ENCODE peak calls at places on chromosomes 13 and 19, in seven cellular contexts. Y is lung, H is anterior cingulate cortex, M is NCI-H774, L is PC-9, S is NCI-H2029, O is HCT116. B is an unnamed sample.

GRCh38 chr13:19845758-19846157 is 17.7 kb downstream of the ZMYM5 start:
- DNase-seq in O (peak), M (no peak), H (no peak), L (peak), S (no peak), Y (no peak), B (no peak)

GRCh38 chr19:4063369-4064072 is 3.2 kb downstream of the ZBTB7A start:
- DNase-seq in O (no peak), S (no peak), M (no peak), Y (no peak), H (no peak), L (no peak), B (no peak)

GRCh38 chr13:60572003-60572792 is 175.2 kb downstream of the TDRD3 start:
- DNase-seq in L (peak), O (no peak), M (no peak), S (no peak), H (no peak), Y (no peak), B (no peak)

GRCh38 chr13:99416411-99417121 is 84.7 kb upstream of the TM9SF2 start:
- DNase-seq in Y (no peak), H (no peak), M (no peak), S (no peak), L (no peak), O (no peak), B (no peak)

GRCh38 chr13:72530471-72530870 is 197.0 kb downstream of the MZT1 start:
- DNase-seq in L (no peak), O (no peak), M (no peak), Y (no peak), S (no peak), H (no peak), B (no peak)

GRCh38 chr13:48232420-48233096 is 448 bp upstream of the ITM2B start:
- DNase-seq in S (no peak), O (no peak), M (no peak), H (peak), Y (no peak), L (peak), B (no peak)

GRCh38 chr13:25300861-25301346 is 521 bp upstream of the NUP58 start:
- DNase-seq in S (no peak), O (no peak), Y (peak), H (peak), M (no peak), L (no peak), B (no peak)

GRCh38 chr19:33456845-33457220 is 64.8 kb downstream of the PEPD start:
- DNase-seq in Y (no peak), M (no peak), L (no peak), S (no peak), O (no peak), H (no peak), B (no peak)

GRCh38 chr19:50555447-50556235 is 12.6 kb downstream of the LRRC4B start:
- DNase-seq in L (no peak), O (no peak), Y (no peak), S (no peak), H (no peak), M (no peak), B (no peak)

GRCh38 chr13:65911546-65912193 is 1318.5 kb downstream of the PCDH9 start:
- DNase-seq in Y (no peak), H (no peak), S (no peak), M (no peak), O (no peak), L (no peak), B (no peak)

GRCh38 chr13:32914686-32915085 is 101.5 kb upstream of the KL start:
- DNase-seq in H (no peak), Y (no peak), S (no peak), M (no peak), O (no peak), L (no peak), B (no peak)

GRCh38 chr13:96821971-96822370 is 172.3 kb downstream of the OXGR1 start:
- DNase-seq in M (no peak), H (no peak), L (no peak), S (no peak), O (no peak), Y (no peak), B (no peak)

GRCh38 chr19:21940684-21941083 is 70.1 kb downstream of the ZNF208 start:
- DNase-seq in L (no peak), Y (no peak), H (no peak), S (no peak), M (no peak), O (no peak), B (no peak)

B was measured in NCI-H1092.